ENCODE peak calls at places on chromosomes 11 and 22, in four cellular contexts. E, D, O and H are unnamed samples.

GRCh38 chr11:117649656-117650055 is 147.4 kb downstream of the DSCAML1 start:
- DNase-seq in E (no peak), D (no peak), O (peak), H (no peak)

GRCh38 chr11:47916361-47916841 is 64.0 kb upstream of the PTPRJ start:
- DNase-seq in E (no peak), D (no peak), O (no peak), H (no peak)

GRCh38 chr11:132632641-132633124 is 899.6 kb downstream of the OPCML start:
- DNase-seq in E (peak), D (peak), O (no peak), H (no peak)

GRCh38 chr11:2481253-2481652 is 36.4 kb downstream of the KCNQ1 start:
- DNase-seq in E (no peak), D (no peak), O (no peak), H (peak)

GRCh38 chr22:47174671-47175111 is 412.2 kb downstream of the TBC1D22A start:
- DNase-seq in E (no peak), D (no peak), O (no peak), H (no peak)

GRCh38 chr11:2103666-2104523 is 35.3 kb downstream of the IGF2 start:
- DNase-seq in E (no peak), D (no peak), O (no peak), H (no peak)

GRCh38 chr11:115168229-115168671 is 336.0 kb downstream of the CADM1 start:
- DNase-seq in E (no peak), D (no peak), O (no peak), H (no peak)

GRCh38 chr11:120517390-120518315 is 6.1 kb downstream of the GRIK4 start:
- DNase-seq in E (no peak), D (no peak), O (peak), H (no peak)

GRCh38 chr11:2929880-2930704 is 872 bp upstream of the PHLDA2 start:
- DNase-seq in E (peak), D (peak), O (peak), H (peak)

GRCh38 chr11:123833095-123833494 is 26.9 kb upstream of the OR6M1 start:
- DNase-seq in E (no peak), D (no peak), O (no peak), H (no peak)

GRCh38 chr11:94788396-94788795 is 20.2 kb downstream of the AMOTL1 start:
- DNase-seq in E (no peak), D (no peak), O (no peak), H (no peak)

GRCh38 chr22:19002684-19003038 is 66.6 kb upstream of the PRODH start:
- DNase-seq in E (no peak), D (no peak), O (no peak), H (no peak)

GRCh38 chr11:94111660-94112059 is 17.0 kb upstream of the PANX1 start:
- DNase-seq in E (no peak), D (no peak), O (no peak), H (no peak)

GRCh38 chr22:37095113-37095512 is 14.4 kb downstream of the TMPRSS6 start:
- DNase-seq in E (no peak), D (no peak), O (no peak), H (no peak)

GRCh38 chr11:63841554-63841953 is 2.6 kb downstream of the MARK2 start:
- DNase-seq in E (no peak), D (peak), O (no peak), H (no peak)

GRCh38 chr22:38973289-38974169 is 8.6 kb upstream of the APOBEC3B start:
- DNase-seq in E (peak), D (no peak), O (peak), H (peak)

GRCh38 chr22:42270512-42271190 is at the start of gene TCF20:
- DNase-seq in E (peak), D (peak), O (peak), H (peak)

GRCh38 chr11:123474994-123475393 is 44.9 kb downstream of the GRAMD1B start:
- DNase-seq in E (no peak), D (no peak), O (no peak), H (no peak)

GRCh38 chr11:13114566-13115465 is 105.7 kb downstream of the RASSF10 start:
- DNase-seq in E (peak), D (no peak), O (peak), H (peak)

GRCh38 chr22:44592466-44593180 is 94.6 kb upstream of the RTL6 start:
- DNase-seq in E (no peak), D (no peak), O (no peak), H (no peak)

GRCh38 chr22:41638124-41638523 is 17.0 kb downstream of the XRCC6 start:
- DNase-seq in E (no peak), D (no peak), O (no peak), H (no peak)